ENCODE peak calls at places on chromosomes 2 and 18, in four cellular contexts. One of them, this sample, is unnamed.

GRCh38 chr2:26318950-26319349 is 27.0 kb upstream of the SELENOI start:
- DNase-seq in psoas muscle: no peak
- DNase-seq in Jurkat, Clone E6-1: no peak
- DNase-seq in brain microvascular endothelial cell: no peak
- DNase-seq in this sample: no peak

GRCh38 chr2:43469094-43469493 is 126.7 kb downstream of the THADA start:
- DNase-seq in psoas muscle: no peak
- DNase-seq in Jurkat, Clone E6-1: no peak
- DNase-seq in brain microvascular endothelial cell: no peak
- DNase-seq in this sample: no peak

GRCh38 chr2:158102446-158102845 is 770 bp downstream of the UPP2 start:
- DNase-seq in psoas muscle: no peak
- DNase-seq in Jurkat, Clone E6-1: no peak
- DNase-seq in brain microvascular endothelial cell: peak
- DNase-seq in this sample: no peak

GRCh38 chr2:143551946-143552655 is 422.9 kb downstream of the ARHGAP15 start:
- DNase-seq in psoas muscle: no peak
- DNase-seq in Jurkat, Clone E6-1: no peak
- DNase-seq in brain microvascular endothelial cell: no peak
- DNase-seq in this sample: no peak

GRCh38 chr18:63166142-63166541 is 153.4 kb downstream of the BCL2 start:
- DNase-seq in psoas muscle: no peak
- DNase-seq in Jurkat, Clone E6-1: no peak
- DNase-seq in brain microvascular endothelial cell: no peak
- DNase-seq in this sample: no peak

GRCh38 chr2:39547811-39548719 is 111.0 kb upstream of the MAP4K3 start:
- DNase-seq in psoas muscle: no peak
- DNase-seq in Jurkat, Clone E6-1: no peak
- DNase-seq in brain microvascular endothelial cell: peak
- DNase-seq in this sample: no peak

GRCh38 chr2:216222650-216223352 is 113.7 kb downstream of the XRCC5 start:
- DNase-seq in psoas muscle: no peak
- DNase-seq in Jurkat, Clone E6-1: no peak
- DNase-seq in brain microvascular endothelial cell: peak
- DNase-seq in this sample: no peak

GRCh38 chr2:46847185-46847710 is 68.4 kb downstream of the MCFD2 start:
- DNase-seq in psoas muscle: peak
- DNase-seq in Jurkat, Clone E6-1: no peak
- DNase-seq in brain microvascular endothelial cell: peak
- DNase-seq in this sample: no peak

GRCh38 chr2:234606906-234607305 is 110.0 kb upstream of the ARL4C start:
- DNase-seq in psoas muscle: no peak
- DNase-seq in Jurkat, Clone E6-1: no peak
- DNase-seq in brain microvascular endothelial cell: no peak
- DNase-seq in this sample: no peak

GRCh38 chr2:170714156-170715061 is 728 bp upstream of the SP5 start:
- DNase-seq in psoas muscle: peak
- DNase-seq in Jurkat, Clone E6-1: no peak
- DNase-seq in brain microvascular endothelial cell: no peak
- DNase-seq in this sample: no peak

GRCh38 chr2:205975082-205975949 is 110.7 kb downstream of the INO80D start:
- DNase-seq in psoas muscle: no peak
- DNase-seq in Jurkat, Clone E6-1: no peak
- DNase-seq in brain microvascular endothelial cell: no peak
- DNase-seq in this sample: no peak

GRCh38 chr2:113252047-113252582 is 26.6 kb downstream of the PAX8 start:
- DNase-seq in psoas muscle: no peak
- DNase-seq in Jurkat, Clone E6-1: no peak
- DNase-seq in brain microvascular endothelial cell: no peak
- DNase-seq in this sample: no peak

GRCh38 chr18:73724908-73725307 is 422.7 kb downstream of the FBXO15 start:
- DNase-seq in psoas muscle: no peak
- DNase-seq in Jurkat, Clone E6-1: no peak
- DNase-seq in brain microvascular endothelial cell: no peak
- DNase-seq in this sample: no peak

GRCh38 chr2:231613054-231613654 is 20.5 kb downstream of the TEX44 start:
- DNase-seq in psoas muscle: no peak
- DNase-seq in Jurkat, Clone E6-1: peak
- DNase-seq in brain microvascular endothelial cell: no peak
- DNase-seq in this sample: no peak

GRCh38 chr2:160109939-160110673 is 47.7 kb upstream of the PLA2R1 start:
- DNase-seq in psoas muscle: peak
- DNase-seq in Jurkat, Clone E6-1: peak
- DNase-seq in brain microvascular endothelial cell: peak
- DNase-seq in this sample: peak

GRCh38 chr2:29113891-29114321 is 1.3 kb upstream of the CLIP4 start:
- DNase-seq in psoas muscle: peak
- DNase-seq in Jurkat, Clone E6-1: no peak
- DNase-seq in brain microvascular endothelial cell: peak
- DNase-seq in this sample: no peak

GRCh38 chr2:192137451-192137850 is 57.3 kb downstream of the TMEFF2 start:
- DNase-seq in psoas muscle: no peak
- DNase-seq in Jurkat, Clone E6-1: no peak
- DNase-seq in brain microvascular endothelial cell: no peak
- DNase-seq in this sample: no peak

GRCh38 chr2:47283687-47284086 is 119.3 kb upstream of the MSH2 start:
- DNase-seq in psoas muscle: no peak
- DNase-seq in Jurkat, Clone E6-1: no peak
- DNase-seq in brain microvascular endothelial cell: no peak
- DNase-seq in this sample: no peak

GRCh38 chr2:220999351-220999750 is 572.8 kb downstream of the EPHA4 start:
- DNase-seq in psoas muscle: no peak
- DNase-seq in Jurkat, Clone E6-1: no peak
- DNase-seq in brain microvascular endothelial cell: no peak
- DNase-seq in this sample: no peak

GRCh38 chr2:55035716-55036115 is 14.5 kb downstream of the RTN4 start:
- DNase-seq in psoas muscle: no peak
- DNase-seq in Jurkat, Clone E6-1: no peak
- DNase-seq in brain microvascular endothelial cell: no peak
- DNase-seq in this sample: no peak

GRCh38 chr2:119753041-119753929 is 6.4 kb upstream of the PTPN4 start:
- DNase-seq in psoas muscle: no peak
- DNase-seq in Jurkat, Clone E6-1: peak
- DNase-seq in brain microvascular endothelial cell: peak
- DNase-seq in this sample: peak

GRCh38 chr2:107361951-107362350 is 464.7 kb upstream of the RGPD4 start:
- DNase-seq in psoas muscle: no peak
- DNase-seq in Jurkat, Clone E6-1: no peak
- DNase-seq in brain microvascular endothelial cell: peak
- DNase-seq in this sample: no peak

GRCh38 chr2:99636432-99637034 is 146.7 kb upstream of the REV1 start:
- DNase-seq in psoas muscle: peak
- DNase-seq in Jurkat, Clone E6-1: no peak
- DNase-seq in brain microvascular endothelial cell: no peak
- DNase-seq in this sample: no peak

GRCh38 chr2:241110089-241110606 is 8.1 kb upstream of the MTERF4 start:
- DNase-seq in psoas muscle: no peak
- DNase-seq in Jurkat, Clone E6-1: no peak
- DNase-seq in brain microvascular endothelial cell: no peak
- DNase-seq in this sample: no peak

GRCh38 chr2:108611021-108611420 is 76.8 kb downstream of the LIMS1 start:
- DNase-seq in psoas muscle: no peak
- DNase-seq in Jurkat, Clone E6-1: no peak
- DNase-seq in brain microvascular endothelial cell: no peak
- DNase-seq in this sample: no peak

GRCh38 chr2:6352906-6353515 is 512.7 kb downstream of the CMPK2 start:
- DNase-seq in psoas muscle: peak
- DNase-seq in Jurkat, Clone E6-1: no peak
- DNase-seq in brain microvascular endothelial cell: peak
- DNase-seq in this sample: no peak

GRCh38 chr18:46915800-46916550 is 1.3 kb downstream of the PIAS2 start:
- DNase-seq in psoas muscle: no peak
- DNase-seq in Jurkat, Clone E6-1: no peak
- DNase-seq in brain microvascular endothelial cell: no peak
- DNase-seq in this sample: no peak

GRCh38 chr18:8176554-8176953 is 432.7 kb upstream of the RAB12 start:
- DNase-seq in psoas muscle: no peak
- DNase-seq in Jurkat, Clone E6-1: no peak
- DNase-seq in brain microvascular endothelial cell: no peak
- DNase-seq in this sample: no peak

GRCh38 chr2:234289789-234290188 is 207.1 kb downstream of the ARL4C start:
- DNase-seq in psoas muscle: no peak
- DNase-seq in Jurkat, Clone E6-1: no peak
- DNase-seq in brain microvascular endothelial cell: peak
- DNase-seq in this sample: no peak

GRCh38 chr2:233083782-233084181 is 23.6 kb downstream of the INPP5D start:
- DNase-seq in psoas muscle: no peak
- DNase-seq in Jurkat, Clone E6-1: no peak
- DNase-seq in brain microvascular endothelial cell: no peak
- DNase-seq in this sample: no peak

GRCh38 chr2:30359644-30360167 is 87.3 kb upstream of the LCLAT1 start:
- DNase-seq in psoas muscle: peak
- DNase-seq in Jurkat, Clone E6-1: no peak
- DNase-seq in brain microvascular endothelial cell: peak
- DNase-seq in this sample: no peak

GRCh38 chr2:120750488-120751210 is 15.0 kb downstream of the GLI2 start:
- DNase-seq in psoas muscle: no peak
- DNase-seq in Jurkat, Clone E6-1: no peak
- DNase-seq in brain microvascular endothelial cell: no peak
- DNase-seq in this sample: no peak

GRCh38 chr2:55768991-55769390 is 75.3 kb upstream of the PNPT1 start:
- DNase-seq in psoas muscle: no peak
- DNase-seq in Jurkat, Clone E6-1: no peak
- DNase-seq in brain microvascular endothelial cell: no peak
- DNase-seq in this sample: no peak

GRCh38 chr2:238158807-238159539 is at the start of gene ERFE:
- DNase-seq in psoas muscle: peak
- DNase-seq in Jurkat, Clone E6-1: peak
- DNase-seq in brain microvascular endothelial cell: no peak
- DNase-seq in this sample: peak

GRCh38 chr2:99618579-99619097 is 128.8 kb upstream of the REV1 start:
- DNase-seq in psoas muscle: no peak
- DNase-seq in Jurkat, Clone E6-1: no peak
- DNase-seq in brain microvascular endothelial cell: no peak
- DNase-seq in this sample: no peak

GRCh38 chr2:135198481-135198880 is 146.4 kb downstream of the RAB3GAP1 start:
- DNase-seq in psoas muscle: no peak
- DNase-seq in Jurkat, Clone E6-1: no peak
- DNase-seq in brain microvascular endothelial cell: no peak
- DNase-seq in this sample: no peak

GRCh38 chr2:174266288-174266687 is 18.0 kb upstream of the OLA1 start:
- DNase-seq in psoas muscle: no peak
- DNase-seq in Jurkat, Clone E6-1: no peak
- DNase-seq in brain microvascular endothelial cell: no peak
- DNase-seq in this sample: no peak
- H3K4me3 ChIP-seq in psoas muscle: no peak
- H3K4me3 ChIP-seq in Jurkat, Clone E6-1: no peak
- H3K4me3 ChIP-seq in brain microvascular endothelial cell: no peak
- H3K4me3 ChIP-seq in this sample: no peak

DNA sequence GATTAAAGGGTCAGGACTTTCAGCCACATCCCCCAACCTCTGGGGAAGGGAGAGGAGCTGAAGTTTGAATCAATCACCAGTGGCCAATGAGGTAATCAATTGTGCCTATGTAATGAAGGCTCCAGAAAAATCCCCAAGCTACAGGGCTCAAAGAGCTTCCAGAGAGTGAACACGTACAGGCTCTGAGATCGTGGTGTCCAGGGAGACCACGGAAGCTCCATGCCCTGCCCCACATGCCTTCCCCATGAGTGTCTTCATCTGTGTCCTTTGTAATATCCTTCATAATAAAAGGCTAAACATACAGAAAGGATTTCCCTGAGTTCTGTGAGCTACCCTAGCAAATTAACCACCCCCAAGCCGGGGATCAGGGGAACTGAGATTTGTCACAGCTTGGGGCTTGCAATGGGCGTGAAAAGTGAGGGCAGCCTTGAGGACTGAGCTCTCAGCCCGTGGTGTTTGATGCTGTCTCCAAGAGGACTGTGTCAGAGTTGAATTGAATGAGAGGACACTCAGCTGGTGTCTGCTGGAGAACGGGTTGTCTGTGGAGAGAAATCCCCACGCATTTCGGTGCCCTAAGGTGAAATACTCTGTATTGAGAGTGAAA is 25.5 kb upstream of the TUBB6 start:
- DNase-seq in psoas muscle: no peak
- DNase-seq in Jurkat, Clone E6-1: no peak
- DNase-seq in brain microvascular endothelial cell: peak
- DNase-seq in this sample: no peak
- H3K4me3 ChIP-seq in psoas muscle: no peak
- H3K4me3 ChIP-seq in Jurkat, Clone E6-1: no peak
- H3K4me3 ChIP-seq in brain microvascular endothelial cell: no peak
- H3K4me3 ChIP-seq in this sample: no peak

DNA sequence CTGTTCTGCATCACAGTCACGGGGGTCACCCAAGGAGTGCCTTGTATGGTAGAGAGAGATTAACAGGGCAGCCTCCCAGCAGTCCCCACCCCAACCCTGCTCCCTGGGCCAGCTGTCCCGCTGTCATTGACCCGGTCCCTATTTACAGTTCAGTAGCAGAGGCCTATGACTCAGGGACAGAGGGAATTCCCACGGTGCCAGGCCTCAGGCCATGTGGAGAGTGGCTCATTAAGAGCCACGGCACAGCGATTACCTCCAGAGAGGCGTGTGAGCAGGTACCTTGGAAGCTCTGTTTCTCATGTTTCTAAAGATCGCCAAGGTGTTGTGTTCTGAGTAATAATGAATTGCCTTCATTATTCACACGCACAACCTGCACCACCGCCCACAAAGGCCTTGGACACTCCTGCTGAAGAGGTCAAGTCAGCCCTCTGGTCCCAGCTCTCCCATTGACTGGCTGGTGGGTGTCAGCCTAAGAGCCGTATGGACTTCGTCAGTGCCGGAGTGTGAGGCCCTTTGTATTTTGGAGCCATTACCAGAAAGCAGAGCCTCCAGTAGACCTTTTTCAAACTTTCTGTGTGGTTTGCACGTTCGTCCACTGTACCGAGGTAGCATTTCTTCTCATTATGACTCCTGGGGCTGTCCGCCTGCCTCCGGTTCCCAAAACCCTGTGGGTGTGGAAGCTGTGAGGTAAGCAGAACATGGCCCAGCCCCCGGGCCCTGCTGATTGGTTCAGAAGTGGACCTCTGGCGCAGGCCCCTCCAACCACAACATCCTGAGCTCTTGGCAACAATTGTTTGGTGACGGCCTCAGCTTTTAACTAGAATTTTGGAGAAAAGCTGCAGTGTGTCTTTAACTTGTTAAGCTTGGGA is 47.0 kb downstream of the SERTAD2 start:
- DNase-seq in psoas muscle: peak
- DNase-seq in Jurkat, Clone E6-1: peak
- DNase-seq in brain microvascular endothelial cell: no peak
- DNase-seq in this sample: peak
- H3K4me3 ChIP-seq in psoas muscle: peak
- H3K4me3 ChIP-seq in Jurkat, Clone E6-1: no peak
- H3K4me3 ChIP-seq in brain microvascular endothelial cell: no peak
- H3K4me3 ChIP-seq in this sample: peak

DNA sequence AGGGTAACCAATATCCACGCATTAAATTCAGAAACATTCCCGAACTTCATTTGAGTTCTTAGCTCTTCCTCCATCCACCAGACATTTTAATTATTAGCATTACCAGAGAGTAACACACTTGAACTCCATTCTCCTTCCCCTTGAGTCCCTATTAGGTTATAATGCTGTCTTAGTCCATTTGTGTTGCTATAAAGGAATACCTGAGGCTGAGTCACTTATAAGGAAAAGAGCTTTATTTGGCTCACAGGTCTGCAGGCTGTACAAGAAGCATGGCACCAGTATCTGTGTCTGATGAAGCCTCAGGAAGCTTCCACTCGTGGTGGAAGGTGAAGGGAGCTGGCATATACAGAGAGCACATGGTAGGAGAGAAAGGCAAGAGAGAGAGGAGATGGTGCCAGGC is 25.4 kb downstream of the TBC1D8 start:
- DNase-seq in psoas muscle: no peak
- DNase-seq in Jurkat, Clone E6-1: no peak
- DNase-seq in brain microvascular endothelial cell: no peak
- DNase-seq in this sample: no peak
- H3K4me3 ChIP-seq in psoas muscle: no peak
- H3K4me3 ChIP-seq in Jurkat, Clone E6-1: no peak
- H3K4me3 ChIP-seq in brain microvascular endothelial cell: no peak
- H3K4me3 ChIP-seq in this sample: no peak